ENCODE peak calls at places on chromosomes 12 and 14, in ten cellular contexts. One of them, this sample, is unnamed.
A peak's percentile ranks its signal among the peaks of the same experiment; 100 is the strongest.

GRCh38 chr14:24411468-24412454 is 13.0 kb downstream of the NYNRIN start:
- DNase-seq in uterus: no peak
- DNase-seq in aorta: no peak
- DNase-seq in A549: peak; percentile 66
- DNase-seq in iPS DF 6.9: no peak
- DNase-seq in CD8-positive, alpha-beta T cell: no peak
- DNase-seq in K562: peak; percentile 68
- DNase-seq in substantia nigra: no peak
- DNase-seq in GM23338: peak; percentile 84
- DNase-seq in mammary epithelial cell: no peak
- DNase-seq in this sample: no peak

GRCh38 chr12:120363274-120363855 is 5.6 kb downstream of the MSI1 start:
- DNase-seq in uterus: no peak
- DNase-seq in aorta: no peak
- DNase-seq in A549: no peak
- DNase-seq in iPS DF 6.9: no peak
- DNase-seq in CD8-positive, alpha-beta T cell: no peak
- DNase-seq in K562: no peak
- DNase-seq in substantia nigra: no peak
- DNase-seq in GM23338: peak; percentile 29
- DNase-seq in mammary epithelial cell: no peak
- DNase-seq in this sample: no peak

GRCh38 chr12:21751517-21751916 is 23.0 kb downstream of the KCNJ8 start:
- DNase-seq in uterus: peak; percentile 51
- DNase-seq in aorta: no peak
- DNase-seq in A549: no peak
- DNase-seq in iPS DF 6.9: no peak
- DNase-seq in CD8-positive, alpha-beta T cell: no peak
- DNase-seq in K562: peak; percentile 11
- DNase-seq in substantia nigra: no peak
- DNase-seq in GM23338: no peak
- DNase-seq in mammary epithelial cell: no peak
- DNase-seq in this sample: no peak

GRCh38 chr12:53780323-53780722 is 28.5 kb upstream of the CISTR start:
- DNase-seq in uterus: no peak
- DNase-seq in aorta: no peak
- DNase-seq in A549: no peak
- DNase-seq in iPS DF 6.9: no peak
- DNase-seq in CD8-positive, alpha-beta T cell: no peak
- DNase-seq in K562: no peak
- DNase-seq in substantia nigra: no peak
- DNase-seq in GM23338: no peak
- DNase-seq in mammary epithelial cell: no peak
- DNase-seq in this sample: no peak

GRCh38 chr12:59041241-59042121 is 121.2 kb upstream of the LRIG3 start:
- DNase-seq in uterus: no peak
- DNase-seq in aorta: no peak
- DNase-seq in A549: peak; percentile 57
- DNase-seq in iPS DF 6.9: no peak
- DNase-seq in CD8-positive, alpha-beta T cell: no peak
- DNase-seq in K562: no peak
- DNase-seq in substantia nigra: no peak
- DNase-seq in GM23338: no peak
- DNase-seq in mammary epithelial cell: peak; percentile 98
- DNase-seq in this sample: no peak

GRCh38 chr12:93698307-93699092 is 21.3 kb downstream of the CRADD start:
- DNase-seq in uterus: peak; percentile 14
- DNase-seq in aorta: no peak
- DNase-seq in A549: no peak
- DNase-seq in iPS DF 6.9: no peak
- DNase-seq in CD8-positive, alpha-beta T cell: no peak
- DNase-seq in K562: no peak
- DNase-seq in substantia nigra: no peak
- DNase-seq in GM23338: peak; percentile 30
- DNase-seq in mammary epithelial cell: no peak
- DNase-seq in this sample: no peak

GRCh38 chr14:102498005-102498677 is 11.4 kb downstream of the ANKRD9 start:
- DNase-seq in uterus: no peak
- DNase-seq in aorta: no peak
- DNase-seq in A549: peak; percentile 32
- DNase-seq in iPS DF 6.9: no peak
- DNase-seq in CD8-positive, alpha-beta T cell: no peak
- DNase-seq in K562: peak; percentile 26
- DNase-seq in substantia nigra: peak; percentile 61
- DNase-seq in GM23338: peak; percentile 67
- DNase-seq in mammary epithelial cell: no peak
- DNase-seq in this sample: no peak

GRCh38 chr14:96407980-96408570 is 16.1 kb downstream of the AK7 start:
- DNase-seq in uterus: no peak
- DNase-seq in aorta: no peak
- DNase-seq in A549: no peak
- DNase-seq in iPS DF 6.9: no peak
- DNase-seq in CD8-positive, alpha-beta T cell: no peak
- DNase-seq in K562: peak; percentile 37
- DNase-seq in substantia nigra: no peak
- DNase-seq in GM23338: no peak
- DNase-seq in mammary epithelial cell: no peak
- DNase-seq in this sample: no peak

GRCh38 chr14:97408937-97409860 is 612.0 kb downstream of the VRK1 start:
- DNase-seq in uterus: no peak
- DNase-seq in aorta: no peak
- DNase-seq in A549: no peak
- DNase-seq in iPS DF 6.9: no peak
- DNase-seq in CD8-positive, alpha-beta T cell: no peak
- DNase-seq in K562: no peak
- DNase-seq in substantia nigra: no peak
- DNase-seq in GM23338: no peak
- DNase-seq in mammary epithelial cell: no peak
- DNase-seq in this sample: no peak

GRCh38 chr12:114628199-114628598 is 55.8 kb downstream of the TBX3 start:
- DNase-seq in uterus: no peak
- DNase-seq in aorta: no peak
- DNase-seq in A549: peak; percentile 55
- DNase-seq in iPS DF 6.9: no peak
- DNase-seq in CD8-positive, alpha-beta T cell: no peak
- DNase-seq in K562: no peak
- DNase-seq in substantia nigra: no peak
- DNase-seq in GM23338: no peak
- DNase-seq in mammary epithelial cell: no peak
- DNase-seq in this sample: no peak

GRCh38 chr14:36767603-36768281 is 106.1 kb downstream of the PAX9 start:
- DNase-seq in uterus: no peak
- DNase-seq in aorta: no peak
- DNase-seq in A549: no peak
- DNase-seq in iPS DF 6.9: no peak
- DNase-seq in CD8-positive, alpha-beta T cell: no peak
- DNase-seq in K562: peak; percentile 50
- DNase-seq in substantia nigra: no peak
- DNase-seq in GM23338: peak; percentile 62
- DNase-seq in mammary epithelial cell: peak; percentile 93
- DNase-seq in this sample: no peak

GRCh38 chr14:104465482-104466390 is 113.8 kb upstream of the C14orf180 start:
- DNase-seq in uterus: no peak
- DNase-seq in aorta: no peak
- DNase-seq in A549: no peak
- DNase-seq in iPS DF 6.9: no peak
- DNase-seq in CD8-positive, alpha-beta T cell: no peak
- DNase-seq in K562: no peak
- DNase-seq in substantia nigra: no peak
- DNase-seq in GM23338: no peak
- DNase-seq in mammary epithelial cell: no peak
- DNase-seq in this sample: no peak

GRCh38 chr12:75982974-75983660 is 48.5 kb downstream of the PHLDA1 start:
- DNase-seq in uterus: no peak
- DNase-seq in aorta: no peak
- DNase-seq in A549: peak; percentile 44
- DNase-seq in iPS DF 6.9: no peak
- DNase-seq in CD8-positive, alpha-beta T cell: no peak
- DNase-seq in K562: no peak
- DNase-seq in substantia nigra: no peak
- DNase-seq in GM23338: no peak
- DNase-seq in mammary epithelial cell: no peak
- DNase-seq in this sample: no peak
- H3K27ac ChIP-seq in uterus: peak overlapping the region; percentile 42
- H3K27ac ChIP-seq in aorta: no peak overlapping the region
- H3K27ac ChIP-seq in A549: peak overlapping the region; percentile 98
- H3K27ac ChIP-seq in iPS DF 6.9: no peak overlapping the region
- H3K27ac ChIP-seq in CD8-positive, alpha-beta T cell: no peak overlapping the region
- H3K27ac ChIP-seq in K562: no peak overlapping the region
- H3K27ac ChIP-seq in substantia nigra: no peak overlapping the region
- H3K27ac ChIP-seq in GM23338: no peak overlapping the region
- H3K27ac ChIP-seq in mammary epithelial cell: no peak overlapping the region
- H3K27ac ChIP-seq in this sample: no peak overlapping the region

GRCh38 chr12:45674181-45674580 is 55.3 kb upstream of the ARID2 start:
- DNase-seq in uterus: no peak
- DNase-seq in aorta: no peak
- DNase-seq in A549: no peak
- DNase-seq in iPS DF 6.9: no peak
- DNase-seq in CD8-positive, alpha-beta T cell: no peak
- DNase-seq in K562: no peak
- DNase-seq in substantia nigra: no peak
- DNase-seq in GM23338: no peak
- DNase-seq in mammary epithelial cell: no peak
- DNase-seq in this sample: no peak
- H3K27ac ChIP-seq in uterus: peak overlapping the region; percentile 56
- H3K27ac ChIP-seq in aorta: peak overlapping the region; percentile 43
- H3K27ac ChIP-seq in A549: no peak overlapping the region
- H3K27ac ChIP-seq in iPS DF 6.9: no peak overlapping the region
- H3K27ac ChIP-seq in CD8-positive, alpha-beta T cell: no peak overlapping the region
- H3K27ac ChIP-seq in K562: no peak overlapping the region
- H3K27ac ChIP-seq in substantia nigra: no peak overlapping the region
- H3K27ac ChIP-seq in GM23338: no peak overlapping the region
- H3K27ac ChIP-seq in mammary epithelial cell: no peak overlapping the region
- H3K27ac ChIP-seq in this sample: no peak overlapping the region

GRCh38 chr14:69083181-69083580 is 69.7 kb downstream of the DCAF5 start:
- DNase-seq in uterus: no peak
- DNase-seq in aorta: no peak
- DNase-seq in A549: no peak
- DNase-seq in iPS DF 6.9: no peak
- DNase-seq in CD8-positive, alpha-beta T cell: no peak
- DNase-seq in K562: no peak
- DNase-seq in substantia nigra: no peak
- DNase-seq in GM23338: no peak
- DNase-seq in mammary epithelial cell: no peak
- DNase-seq in this sample: no peak
- H3K27ac ChIP-seq in uterus: no peak overlapping the region
- H3K27ac ChIP-seq in aorta: no peak overlapping the region
- H3K27ac ChIP-seq in A549: no peak overlapping the region
- H3K27ac ChIP-seq in iPS DF 6.9: no peak overlapping the region
- H3K27ac ChIP-seq in CD8-positive, alpha-beta T cell: no peak overlapping the region
- H3K27ac ChIP-seq in K562: no peak overlapping the region
- H3K27ac ChIP-seq in substantia nigra: no peak overlapping the region
- H3K27ac ChIP-seq in GM23338: no peak overlapping the region
- H3K27ac ChIP-seq in mammary epithelial cell: no peak overlapping the region
- H3K27ac ChIP-seq in this sample: no peak overlapping the region

DNA sequence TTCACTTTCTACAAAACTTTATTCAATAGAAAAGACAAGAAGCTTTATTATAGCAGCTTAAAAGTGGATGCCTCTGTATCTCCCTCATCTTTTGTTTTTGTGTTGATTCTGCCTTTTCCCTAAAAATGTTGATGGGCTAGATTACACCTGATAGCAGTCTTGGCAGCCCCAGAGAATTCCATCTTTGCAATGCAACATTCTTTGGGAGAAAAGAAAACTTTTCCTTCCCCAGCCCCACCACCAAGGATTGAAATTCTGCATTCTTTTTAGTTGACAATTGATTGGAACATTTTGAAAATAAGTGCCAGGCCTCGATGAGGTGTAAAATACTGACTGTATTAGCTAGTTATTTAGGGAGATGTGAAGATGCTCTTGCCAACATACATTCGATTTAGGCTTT is 306.8 kb upstream of the G2E3 start:
- DNase-seq in uterus: no peak
- DNase-seq in aorta: no peak
- DNase-seq in A549: no peak
- DNase-seq in iPS DF 6.9: no peak
- DNase-seq in CD8-positive, alpha-beta T cell: no peak
- DNase-seq in K562: no peak
- DNase-seq in substantia nigra: no peak
- DNase-seq in GM23338: peak; percentile 46
- DNase-seq in mammary epithelial cell: no peak
- DNase-seq in this sample: no peak
- H3K27ac ChIP-seq in uterus: no peak overlapping the region
- H3K27ac ChIP-seq in aorta: no peak overlapping the region
- H3K27ac ChIP-seq in A549: no peak overlapping the region
- H3K27ac ChIP-seq in iPS DF 6.9: no peak overlapping the region
- H3K27ac ChIP-seq in CD8-positive, alpha-beta T cell: no peak overlapping the region
- H3K27ac ChIP-seq in K562: no peak overlapping the region
- H3K27ac ChIP-seq in substantia nigra: no peak overlapping the region
- H3K27ac ChIP-seq in GM23338: no peak overlapping the region
- H3K27ac ChIP-seq in mammary epithelial cell: no peak overlapping the region
- H3K27ac ChIP-seq in this sample: no peak overlapping the region

GRCh38 chr12:130839770-130840355 is 813 bp upstream of the STX2 start:
- DNase-seq in uterus: no peak
- DNase-seq in aorta: no peak
- DNase-seq in A549: no peak
- DNase-seq in iPS DF 6.9: no peak
- DNase-seq in CD8-positive, alpha-beta T cell: no peak
- DNase-seq in K562: no peak
- DNase-seq in substantia nigra: no peak
- DNase-seq in GM23338: no peak
- DNase-seq in mammary epithelial cell: no peak
- DNase-seq in this sample: no peak
- H3K27ac ChIP-seq in uterus: no peak overlapping the region
- H3K27ac ChIP-seq in aorta: no peak overlapping the region
- H3K27ac ChIP-seq in A549: peak overlapping the region; percentile 96
- H3K27ac ChIP-seq in iPS DF 6.9: no peak overlapping the region
- H3K27ac ChIP-seq in CD8-positive, alpha-beta T cell: peak overlapping the region; percentile 63
- H3K27ac ChIP-seq in K562: peak overlapping the region; percentile 72
- H3K27ac ChIP-seq in substantia nigra: no peak overlapping the region
- H3K27ac ChIP-seq in GM23338: no peak overlapping the region
- H3K27ac ChIP-seq in mammary epithelial cell: no peak overlapping the region
- H3K27ac ChIP-seq in this sample: no peak overlapping the region